ENCODE peak calls at places on chromosomes 3 and 15, in ten cellular contexts. One of them, this sample, is unnamed.

GRCh38 chr3:61602466-61602865 is 41.1 kb downstream of the PTPRG start:
- DNase-seq in HCT116: no peak
- DNase-seq in naive thymus-derived CD8-positive, alpha-beta T cell: no peak
- DNase-seq in effector memory CD4-positive, alpha-beta T cell: no peak
- DNase-seq in neuronal stem cell: no peak
- DNase-seq in cardiac fibroblast: no peak
- DNase-seq in stimulated activated naive CD8-positive, alpha-beta T cell treated with anti-CD3 and anti-CD28 coated beads, Interleukin-15, Interleukin-2, amounts not matched to agents 100 U/mL and 50 U/mL, for 24 hours: no peak
- DNase-seq in esophagus muscularis mucosa: no peak
- DNase-seq in left kidney: no peak
- DNase-seq in choroid plexus epithelial cell: no peak
- DNase-seq in this sample: no peak

GRCh38 chr3:165983284-165983683 is 146.1 kb upstream of the BCHE start:
- DNase-seq in HCT116: no peak
- DNase-seq in naive thymus-derived CD8-positive, alpha-beta T cell: no peak
- DNase-seq in effector memory CD4-positive, alpha-beta T cell: no peak
- DNase-seq in neuronal stem cell: no peak
- DNase-seq in cardiac fibroblast: no peak
- DNase-seq in stimulated activated naive CD8-positive, alpha-beta T cell treated with anti-CD3 and anti-CD28 coated beads, Interleukin-15, Interleukin-2, amounts not matched to agents 100 U/mL and 50 U/mL, for 24 hours: no peak
- DNase-seq in esophagus muscularis mucosa: no peak
- DNase-seq in left kidney: no peak
- DNase-seq in choroid plexus epithelial cell: peak
- DNase-seq in this sample: no peak

GRCh38 chr3:24365168-24365567 is 129.5 kb downstream of the THRB start:
- DNase-seq in HCT116: peak
- DNase-seq in naive thymus-derived CD8-positive, alpha-beta T cell: no peak
- DNase-seq in effector memory CD4-positive, alpha-beta T cell: no peak
- DNase-seq in neuronal stem cell: no peak
- DNase-seq in cardiac fibroblast: peak
- DNase-seq in stimulated activated naive CD8-positive, alpha-beta T cell treated with anti-CD3 and anti-CD28 coated beads, Interleukin-15, Interleukin-2, amounts not matched to agents 100 U/mL and 50 U/mL, for 24 hours: no peak
- DNase-seq in esophagus muscularis mucosa: no peak
- DNase-seq in left kidney: peak
- DNase-seq in choroid plexus epithelial cell: peak
- DNase-seq in this sample: no peak

GRCh38 chr3:128280466-128281455 is 127.5 kb downstream of the EEFSEC start:
- DNase-seq in HCT116: no peak
- DNase-seq in naive thymus-derived CD8-positive, alpha-beta T cell: no peak
- DNase-seq in effector memory CD4-positive, alpha-beta T cell: no peak
- DNase-seq in neuronal stem cell: no peak
- DNase-seq in cardiac fibroblast: no peak
- DNase-seq in stimulated activated naive CD8-positive, alpha-beta T cell treated with anti-CD3 and anti-CD28 coated beads, Interleukin-15, Interleukin-2, amounts not matched to agents 100 U/mL and 50 U/mL, for 24 hours: no peak
- DNase-seq in esophagus muscularis mucosa: peak
- DNase-seq in left kidney: peak
- DNase-seq in choroid plexus epithelial cell: no peak
- DNase-seq in this sample: no peak

GRCh38 chr15:83064859-83065258 is 2.2 kb downstream of the BTBD1 start:
- DNase-seq in HCT116: no peak
- DNase-seq in naive thymus-derived CD8-positive, alpha-beta T cell: no peak
- DNase-seq in effector memory CD4-positive, alpha-beta T cell: no peak
- DNase-seq in neuronal stem cell: no peak
- DNase-seq in cardiac fibroblast: peak
- DNase-seq in stimulated activated naive CD8-positive, alpha-beta T cell treated with anti-CD3 and anti-CD28 coated beads, Interleukin-15, Interleukin-2, amounts not matched to agents 100 U/mL and 50 U/mL, for 24 hours: no peak
- DNase-seq in esophagus muscularis mucosa: no peak
- DNase-seq in left kidney: no peak
- DNase-seq in choroid plexus epithelial cell: peak
- DNase-seq in this sample: no peak

GRCh38 chr15:56353119-56353518 is 12.1 kb upstream of the TEX9 start:
- DNase-seq in HCT116: no peak
- DNase-seq in naive thymus-derived CD8-positive, alpha-beta T cell: no peak
- DNase-seq in effector memory CD4-positive, alpha-beta T cell: no peak
- DNase-seq in neuronal stem cell: no peak
- DNase-seq in cardiac fibroblast: peak
- DNase-seq in stimulated activated naive CD8-positive, alpha-beta T cell treated with anti-CD3 and anti-CD28 coated beads, Interleukin-15, Interleukin-2, amounts not matched to agents 100 U/mL and 50 U/mL, for 24 hours: no peak
- DNase-seq in esophagus muscularis mucosa: no peak
- DNase-seq in left kidney: no peak
- DNase-seq in choroid plexus epithelial cell: no peak
- DNase-seq in this sample: no peak

GRCh38 chr3:119359476-119359998 is 65.4 kb downstream of the ARHGAP31 start:
- DNase-seq in HCT116: no peak
- DNase-seq in naive thymus-derived CD8-positive, alpha-beta T cell: no peak
- DNase-seq in effector memory CD4-positive, alpha-beta T cell: no peak
- DNase-seq in neuronal stem cell: no peak
- DNase-seq in cardiac fibroblast: no peak
- DNase-seq in stimulated activated naive CD8-positive, alpha-beta T cell treated with anti-CD3 and anti-CD28 coated beads, Interleukin-15, Interleukin-2, amounts not matched to agents 100 U/mL and 50 U/mL, for 24 hours: no peak
- DNase-seq in esophagus muscularis mucosa: no peak
- DNase-seq in left kidney: no peak
- DNase-seq in choroid plexus epithelial cell: no peak
- DNase-seq in this sample: no peak

GRCh38 chr3:155356594-155357370 is 63.3 kb upstream of the STRIT1 start:
- DNase-seq in HCT116: no peak
- DNase-seq in naive thymus-derived CD8-positive, alpha-beta T cell: no peak
- DNase-seq in effector memory CD4-positive, alpha-beta T cell: no peak
- DNase-seq in neuronal stem cell: no peak
- DNase-seq in cardiac fibroblast: no peak
- DNase-seq in stimulated activated naive CD8-positive, alpha-beta T cell treated with anti-CD3 and anti-CD28 coated beads, Interleukin-15, Interleukin-2, amounts not matched to agents 100 U/mL and 50 U/mL, for 24 hours: no peak
- DNase-seq in esophagus muscularis mucosa: no peak
- DNase-seq in left kidney: peak
- DNase-seq in choroid plexus epithelial cell: peak
- DNase-seq in this sample: no peak

GRCh38 chr3:45773714-45774449 is 22.5 kb downstream of the SLC6A20 start:
- DNase-seq in HCT116: no peak
- DNase-seq in naive thymus-derived CD8-positive, alpha-beta T cell: no peak
- DNase-seq in effector memory CD4-positive, alpha-beta T cell: no peak
- DNase-seq in neuronal stem cell: no peak
- DNase-seq in cardiac fibroblast: no peak
- DNase-seq in stimulated activated naive CD8-positive, alpha-beta T cell treated with anti-CD3 and anti-CD28 coated beads, Interleukin-15, Interleukin-2, amounts not matched to agents 100 U/mL and 50 U/mL, for 24 hours: no peak
- DNase-seq in esophagus muscularis mucosa: no peak
- DNase-seq in left kidney: no peak
- DNase-seq in choroid plexus epithelial cell: no peak
- DNase-seq in this sample: no peak

GRCh38 chr3:42846682-42847522 is 28.8 kb downstream of the CYP8B1 start:
- DNase-seq in HCT116: no peak
- DNase-seq in naive thymus-derived CD8-positive, alpha-beta T cell: no peak
- DNase-seq in effector memory CD4-positive, alpha-beta T cell: no peak
- DNase-seq in neuronal stem cell: no peak
- DNase-seq in cardiac fibroblast: no peak
- DNase-seq in stimulated activated naive CD8-positive, alpha-beta T cell treated with anti-CD3 and anti-CD28 coated beads, Interleukin-15, Interleukin-2, amounts not matched to agents 100 U/mL and 50 U/mL, for 24 hours: peak
- DNase-seq in esophagus muscularis mucosa: no peak
- DNase-seq in left kidney: no peak
- DNase-seq in choroid plexus epithelial cell: no peak
- DNase-seq in this sample: no peak

GRCh38 chr15:85403745-85404144 is 23.3 kb downstream of the AKAP13 start:
- DNase-seq in HCT116: no peak
- DNase-seq in naive thymus-derived CD8-positive, alpha-beta T cell: no peak
- DNase-seq in effector memory CD4-positive, alpha-beta T cell: no peak
- DNase-seq in neuronal stem cell: no peak
- DNase-seq in cardiac fibroblast: peak
- DNase-seq in stimulated activated naive CD8-positive, alpha-beta T cell treated with anti-CD3 and anti-CD28 coated beads, Interleukin-15, Interleukin-2, amounts not matched to agents 100 U/mL and 50 U/mL, for 24 hours: no peak
- DNase-seq in esophagus muscularis mucosa: no peak
- DNase-seq in left kidney: no peak
- DNase-seq in choroid plexus epithelial cell: peak
- DNase-seq in this sample: no peak

GRCh38 chr3:13249630-13250395 is 170.3 kb downstream of the NUP210 start:
- DNase-seq in HCT116: no peak
- DNase-seq in naive thymus-derived CD8-positive, alpha-beta T cell: no peak
- DNase-seq in effector memory CD4-positive, alpha-beta T cell: no peak
- DNase-seq in neuronal stem cell: no peak
- DNase-seq in cardiac fibroblast: no peak
- DNase-seq in stimulated activated naive CD8-positive, alpha-beta T cell treated with anti-CD3 and anti-CD28 coated beads, Interleukin-15, Interleukin-2, amounts not matched to agents 100 U/mL and 50 U/mL, for 24 hours: no peak
- DNase-seq in esophagus muscularis mucosa: no peak
- DNase-seq in left kidney: peak
- DNase-seq in choroid plexus epithelial cell: no peak
- DNase-seq in this sample: no peak

GRCh38 chr15:95609096-95609495 is 721.4 kb upstream of the NR2F2 start:
- DNase-seq in HCT116: no peak
- DNase-seq in naive thymus-derived CD8-positive, alpha-beta T cell: no peak
- DNase-seq in effector memory CD4-positive, alpha-beta T cell: no peak
- DNase-seq in neuronal stem cell: no peak
- DNase-seq in cardiac fibroblast: peak
- DNase-seq in stimulated activated naive CD8-positive, alpha-beta T cell treated with anti-CD3 and anti-CD28 coated beads, Interleukin-15, Interleukin-2, amounts not matched to agents 100 U/mL and 50 U/mL, for 24 hours: no peak
- DNase-seq in esophagus muscularis mucosa: no peak
- DNase-seq in left kidney: no peak
- DNase-seq in choroid plexus epithelial cell: peak
- DNase-seq in this sample: no peak

GRCh38 chr3:67804089-67804488 is 149.7 kb upstream of the SUCLG2 start:
- DNase-seq in HCT116: no peak
- DNase-seq in naive thymus-derived CD8-positive, alpha-beta T cell: no peak
- DNase-seq in effector memory CD4-positive, alpha-beta T cell: no peak
- DNase-seq in neuronal stem cell: no peak
- DNase-seq in cardiac fibroblast: peak
- DNase-seq in stimulated activated naive CD8-positive, alpha-beta T cell treated with anti-CD3 and anti-CD28 coated beads, Interleukin-15, Interleukin-2, amounts not matched to agents 100 U/mL and 50 U/mL, for 24 hours: no peak
- DNase-seq in esophagus muscularis mucosa: no peak
- DNase-seq in left kidney: no peak
- DNase-seq in choroid plexus epithelial cell: peak
- DNase-seq in this sample: no peak

GRCh38 chr3:140537075-140537474 is 140.8 kb upstream of the TRIM42 start:
- DNase-seq in HCT116: no peak
- DNase-seq in naive thymus-derived CD8-positive, alpha-beta T cell: no peak
- DNase-seq in effector memory CD4-positive, alpha-beta T cell: no peak
- DNase-seq in neuronal stem cell: no peak
- DNase-seq in cardiac fibroblast: no peak
- DNase-seq in stimulated activated naive CD8-positive, alpha-beta T cell treated with anti-CD3 and anti-CD28 coated beads, Interleukin-15, Interleukin-2, amounts not matched to agents 100 U/mL and 50 U/mL, for 24 hours: no peak
- DNase-seq in esophagus muscularis mucosa: peak
- DNase-seq in left kidney: no peak
- DNase-seq in choroid plexus epithelial cell: no peak
- DNase-seq in this sample: no peak

GRCh38 chr3:157051055-157051454 is 108.9 kb downstream of the CCNL1 start:
- DNase-seq in HCT116: no peak
- DNase-seq in naive thymus-derived CD8-positive, alpha-beta T cell: no peak
- DNase-seq in effector memory CD4-positive, alpha-beta T cell: no peak
- DNase-seq in neuronal stem cell: no peak
- DNase-seq in cardiac fibroblast: no peak
- DNase-seq in stimulated activated naive CD8-positive, alpha-beta T cell treated with anti-CD3 and anti-CD28 coated beads, Interleukin-15, Interleukin-2, amounts not matched to agents 100 U/mL and 50 U/mL, for 24 hours: no peak
- DNase-seq in esophagus muscularis mucosa: no peak
- DNase-seq in left kidney: no peak
- DNase-seq in choroid plexus epithelial cell: no peak
- DNase-seq in this sample: no peak

GRCh38 chr3:98445949-98446406 is 17.0 kb upstream of the OR5K1 start:
- DNase-seq in HCT116: peak
- DNase-seq in naive thymus-derived CD8-positive, alpha-beta T cell: no peak
- DNase-seq in effector memory CD4-positive, alpha-beta T cell: no peak
- DNase-seq in neuronal stem cell: peak
- DNase-seq in cardiac fibroblast: no peak
- DNase-seq in stimulated activated naive CD8-positive, alpha-beta T cell treated with anti-CD3 and anti-CD28 coated beads, Interleukin-15, Interleukin-2, amounts not matched to agents 100 U/mL and 50 U/mL, for 24 hours: no peak
- DNase-seq in esophagus muscularis mucosa: no peak
- DNase-seq in left kidney: no peak
- DNase-seq in choroid plexus epithelial cell: no peak
- DNase-seq in this sample: no peak

GRCh38 chr3:149473314-149473990 is 1.0 kb upstream of the TM4SF4 start:
- DNase-seq in HCT116: peak
- DNase-seq in naive thymus-derived CD8-positive, alpha-beta T cell: no peak
- DNase-seq in effector memory CD4-positive, alpha-beta T cell: no peak
- DNase-seq in neuronal stem cell: no peak
- DNase-seq in cardiac fibroblast: peak
- DNase-seq in stimulated activated naive CD8-positive, alpha-beta T cell treated with anti-CD3 and anti-CD28 coated beads, Interleukin-15, Interleukin-2, amounts not matched to agents 100 U/mL and 50 U/mL, for 24 hours: no peak
- DNase-seq in esophagus muscularis mucosa: no peak
- DNase-seq in left kidney: peak
- DNase-seq in choroid plexus epithelial cell: peak
- DNase-seq in this sample: no peak